ENCODE peak calls at places on chromosome 1, in four cellular contexts. Q is astrocyte of the cerebellum, L is T follicular helper cell, Y is fibroblast of pulmonary artery. Z is an unnamed sample.

GRCh38 chr1:22104865-22105437 is 37.9 kb downstream of the WNT4 start:
- DNase-seq in Q (no peak), L (peak), Y (no peak), Z (no peak)

GRCh38 chr1:27504588-27505419 is 14.8 kb upstream of the WASF2 start:
- DNase-seq in Q (no peak), L (no peak), Y (no peak), Z (no peak)

GRCh38 chr1:53409233-53409632 is 50.0 kb upstream of the DMRTB1 start:
- DNase-seq in Q (no peak), L (no peak), Y (no peak), Z (no peak)

GRCh38 chr1:222663535-222663934 is 45.6 kb downstream of the MIA3 start:
- DNase-seq in Q (no peak), L (no peak), Y (no peak), Z (no peak)

GRCh38 chr1:61337037-61337436 is 254.7 kb downstream of the NFIA start:
- DNase-seq in Q (no peak), L (no peak), Y (no peak), Z (no peak)

GRCh38 chr1:163048970-163049680 is 20.0 kb upstream of the RGS4 start:
- DNase-seq in Q (no peak), L (no peak), Y (no peak), Z (no peak)

GRCh38 chr1:183391863-183392262 is 26.3 kb downstream of the NMNAT2 start:
- DNase-seq in Q (no peak), L (no peak), Y (no peak), Z (no peak)

GRCh38 chr1:153540394-153541361 is at the start of gene S100A5:
- DNase-seq in Q (no peak), L (peak), Y (no peak), Z (no peak)

GRCh38 chr1:56484695-56485094 is 94.7 kb downstream of the PLPP3 start:
- DNase-seq in Q (no peak), L (no peak), Y (no peak), Z (no peak)

GRCh38 chr1:11533790-11534787 is 55.1 kb downstream of the DISP3 start:
- DNase-seq in Q (no peak), L (no peak), Y (no peak), Z (no peak)

GRCh38 chr1:180168786-180169640 is 14.3 kb downstream of the QSOX1 start:
- DNase-seq in Q (no peak), L (peak), Y (peak), Z (no peak)

GRCh38 chr1:195590649-195591048 is 1017.6 kb downstream of the KCNT2 start:
- DNase-seq in Q (no peak), L (no peak), Y (no peak), Z (no peak)

GRCh38 chr1:31593770-31594632 is 17.7 kb downstream of the TINAGL1 start:
- DNase-seq in Q (peak), L (peak), Y (peak), Z (no peak)

GRCh38 chr1:155082301-155082940 is 3.8 kb downstream of the EFNA3 start:
- DNase-seq in Q (no peak), L (no peak), Y (no peak), Z (no peak)

GRCh38 chr1:56771717-56772116 is 47.5 kb downstream of the FYB2 start:
- DNase-seq in Q (no peak), L (no peak), Y (no peak), Z (no peak)

GRCh38 chr1:223462047-223462446 is 68.8 kb downstream of the CCDC185 start:
- DNase-seq in Q (no peak), L (no peak), Y (no peak), Z (no peak)

GRCh38 chr1:73401666-73402065 is 796.3 kb downstream of the LRRIQ3 start:
- DNase-seq in Q (no peak), L (no peak), Y (no peak), Z (no peak)

GRCh38 chr1:212952596-212952995 is 2.3 kb downstream of the VASH2 start:
- DNase-seq in Q (no peak), L (no peak), Y (no peak), Z (no peak)

GRCh38 chr1:81323862-81324261 is 476.9 kb upstream of the ADGRL2 start:
- DNase-seq in Q (no peak), L (no peak), Y (no peak), Z (no peak)

GRCh38 chr1:8817413-8818324 is at the start of gene RERE:
- DNase-seq in Q (peak), L (peak), Y (peak), Z (peak)

GRCh38 chr1:8598060-8598724 is 219.2 kb downstream of the RERE start:
- DNase-seq in Q (peak), L (no peak), Y (peak), Z (no peak)

GRCh38 chr1:160046494-160047115 is 14.8 kb upstream of the PIGM start:
- DNase-seq in Q (no peak), L (peak), Y (peak), Z (no peak)

GRCh38 chr1:67749844-67750689 is 65.1 kb downstream of the GADD45A start:
- DNase-seq in Q (peak), L (no peak), Y (peak), Z (no peak)

GRCh38 chr1:200837931-200838571 is 34.7 kb upstream of the GPR25 start:
- DNase-seq in Q (no peak), L (no peak), Y (peak), Z (no peak)

GRCh38 chr1:53309802-53310201 is 18.1 kb downstream of the LRP8 start:
- DNase-seq in Q (no peak), L (no peak), Y (no peak), Z (no peak)

GRCh38 chr1:27966402-27967105 is 6.8 kb downstream of the XKR8 start:
- DNase-seq in Q (no peak), L (no peak), Y (no peak), Z (no peak)

GRCh38 chr1:55827350-55827749 is 612.2 kb upstream of the USP24 start:
- DNase-seq in Q (peak), L (no peak), Y (peak), Z (no peak)

GRCh38 chr1:119815361-119815760 is 4.1 kb upstream of the REG4 start:
- DNase-seq in Q (peak), L (no peak), Y (no peak), Z (no peak)

GRCh38 chr1:236021424-236022135 is 43.3 kb downstream of the NID1 start:
- DNase-seq in Q (peak), L (no peak), Y (no peak), Z (no peak)

GRCh38 chr1:41964400-41964799 is 45.7 kb upstream of the HIVEP3 start:
- DNase-seq in Q (no peak), L (no peak), Y (no peak), Z (no peak)

GRCh38 chr1:190170321-190170720 is 307.3 kb downstream of the BRINP3 start:
- DNase-seq in Q (no peak), L (no peak), Y (peak), Z (no peak)